ENCODE peak calls at places on chromosomes 13 and 19, in seven cellular contexts. One of them, this sample, is unnamed.

GRCh38 chr13:100399455-100399854 is 189.1 kb downstream of the GGACT start:
- DNase-seq in mesenchymal stem cell: no peak
- DNase-seq in IMR-90: no peak
- DNase-seq in H9: no peak
- DNase-seq in trophoblast cell: no peak
- DNase-seq in neuronal stem cell: no peak
- DNase-seq in H1: no peak
- DNase-seq in this sample: no peak

GRCh38 chr19:30685601-30686000 is 313.4 kb downstream of the ZNF536 start:
- DNase-seq in mesenchymal stem cell: no peak
- DNase-seq in IMR-90: no peak
- DNase-seq in H9: no peak
- DNase-seq in trophoblast cell: no peak
- DNase-seq in neuronal stem cell: no peak
- DNase-seq in H1: no peak
- DNase-seq in this sample: no peak

GRCh38 chr13:27500806-27501534 is 50.6 kb upstream of the MTIF3 start:
- DNase-seq in mesenchymal stem cell: no peak
- DNase-seq in IMR-90: no peak
- DNase-seq in H9: no peak
- DNase-seq in trophoblast cell: no peak
- DNase-seq in neuronal stem cell: no peak
- DNase-seq in H1: no peak
- DNase-seq in this sample: no peak

GRCh38 chr13:105918842-105919741 is 616.4 kb downstream of the EFNB2 start:
- DNase-seq in mesenchymal stem cell: peak; percentile 86
- DNase-seq in IMR-90: peak; percentile 82
- DNase-seq in H9: peak; percentile 51
- DNase-seq in trophoblast cell: peak; percentile 94
- DNase-seq in neuronal stem cell: no peak
- DNase-seq in H1: no peak
- DNase-seq in this sample: peak; percentile 90

GRCh38 chr13:57629821-57630235 is 1.7 kb upstream of the PCDH17 start:
- DNase-seq in mesenchymal stem cell: peak; percentile 97
- DNase-seq in IMR-90: peak; percentile 42
- DNase-seq in H9: peak; percentile 98
- DNase-seq in trophoblast cell: no peak
- DNase-seq in neuronal stem cell: peak; percentile 97
- DNase-seq in H1: peak; percentile 93
- DNase-seq in this sample: peak; percentile 98

GRCh38 chr13:51585234-51585672 is 991 bp downstream of the WDFY2 start:
- DNase-seq in mesenchymal stem cell: peak; percentile 44
- DNase-seq in IMR-90: peak; percentile 24
- DNase-seq in H9: no peak
- DNase-seq in trophoblast cell: no peak
- DNase-seq in neuronal stem cell: no peak
- DNase-seq in H1: no peak
- DNase-seq in this sample: no peak

GRCh38 chr19:609001-609340 is 19.3 kb downstream of the HCN2 start:
- DNase-seq in mesenchymal stem cell: no peak
- DNase-seq in IMR-90: no peak
- DNase-seq in H9: no peak
- DNase-seq in trophoblast cell: no peak
- DNase-seq in neuronal stem cell: no peak
- DNase-seq in H1: no peak
- DNase-seq in this sample: no peak

GRCh38 chr19:55703790-55704215 is 28.8 kb downstream of the EPN1 start:
- DNase-seq in mesenchymal stem cell: no peak
- DNase-seq in IMR-90: no peak
- DNase-seq in H9: peak; percentile 77
- DNase-seq in trophoblast cell: peak; percentile 38
- DNase-seq in neuronal stem cell: no peak
- DNase-seq in H1: peak; percentile 39
- DNase-seq in this sample: peak; percentile 51

GRCh38 chr19:41083516-41083915 is 4.7 kb upstream of the CYP2A13 start:
- DNase-seq in mesenchymal stem cell: no peak
- DNase-seq in IMR-90: no peak
- DNase-seq in H9: no peak
- DNase-seq in trophoblast cell: peak; percentile 75
- DNase-seq in neuronal stem cell: no peak
- DNase-seq in H1: no peak
- DNase-seq in this sample: no peak

GRCh38 chr13:48295271-48295670 is 8.3 kb upstream of the RB1 start:
- DNase-seq in mesenchymal stem cell: no peak
- DNase-seq in IMR-90: no peak
- DNase-seq in H9: no peak
- DNase-seq in trophoblast cell: peak; percentile 78
- DNase-seq in neuronal stem cell: no peak
- DNase-seq in H1: no peak
- DNase-seq in this sample: no peak

GRCh38 chr19:55675661-55676354 is 782 bp downstream of the EPN1 start:
- DNase-seq in mesenchymal stem cell: peak; percentile 33
- DNase-seq in IMR-90: no peak
- DNase-seq in H9: no peak
- DNase-seq in trophoblast cell: no peak
- DNase-seq in neuronal stem cell: no peak
- DNase-seq in H1: no peak
- DNase-seq in this sample: no peak

GRCh38 chr13:65913173-65913572 is 1317.0 kb downstream of the PCDH9 start:
- DNase-seq in mesenchymal stem cell: peak; percentile 67
- DNase-seq in IMR-90: peak; percentile 86
- DNase-seq in H9: no peak
- DNase-seq in trophoblast cell: no peak
- DNase-seq in neuronal stem cell: no peak
- DNase-seq in H1: no peak
- DNase-seq in this sample: no peak

GRCh38 chr19:868458-869244 is 9.2 kb downstream of the CFD start:
- DNase-seq in mesenchymal stem cell: no peak
- DNase-seq in IMR-90: no peak
- DNase-seq in H9: no peak
- DNase-seq in trophoblast cell: no peak
- DNase-seq in neuronal stem cell: no peak
- DNase-seq in H1: no peak
- DNase-seq in this sample: no peak

GRCh38 chr19:48480151-48480475 is 10.9 kb downstream of the CYTH2 start:
- DNase-seq in mesenchymal stem cell: no peak
- DNase-seq in IMR-90: no peak
- DNase-seq in H9: no peak
- DNase-seq in trophoblast cell: no peak
- DNase-seq in neuronal stem cell: no peak
- DNase-seq in H1: no peak
- DNase-seq in this sample: no peak

GRCh38 chr13:28321751-28322150 is 173.2 kb downstream of the FLT1 start:
- DNase-seq in mesenchymal stem cell: peak; percentile 48
- DNase-seq in IMR-90: peak; percentile 17
- DNase-seq in H9: no peak
- DNase-seq in trophoblast cell: no peak
- DNase-seq in neuronal stem cell: no peak
- DNase-seq in H1: no peak
- DNase-seq in this sample: no peak

GRCh38 chr19:6736169-6736916 is 1.0 kb downstream of the GPR108 start:
- DNase-seq in mesenchymal stem cell: peak; percentile 96
- DNase-seq in IMR-90: peak; percentile 87
- DNase-seq in H9: peak; percentile 89
- DNase-seq in trophoblast cell: peak; percentile 80
- DNase-seq in neuronal stem cell: peak; percentile 63
- DNase-seq in H1: no peak
- DNase-seq in this sample: peak; percentile 96

GRCh38 chr13:27774651-27775050 is 17.6 kb upstream of the GSX1 start:
- DNase-seq in mesenchymal stem cell: no peak
- DNase-seq in IMR-90: no peak
- DNase-seq in H9: no peak
- DNase-seq in trophoblast cell: no peak
- DNase-seq in neuronal stem cell: no peak
- DNase-seq in H1: no peak
- DNase-seq in this sample: no peak

GRCh38 chr19:39296055-39296645 is at the start of gene IFNL1:
- DNase-seq in mesenchymal stem cell: no peak
- DNase-seq in IMR-90: no peak
- DNase-seq in H9: no peak
- DNase-seq in trophoblast cell: no peak
- DNase-seq in neuronal stem cell: no peak
- DNase-seq in H1: no peak
- DNase-seq in this sample: no peak

GRCh38 chr13:110323172-110323851 is 16.2 kb downstream of the COL4A2 start:
- DNase-seq in mesenchymal stem cell: peak; percentile 81
- DNase-seq in IMR-90: peak; percentile 96
- DNase-seq in H9: peak; percentile 40
- DNase-seq in trophoblast cell: peak; percentile 74
- DNase-seq in neuronal stem cell: no peak
- DNase-seq in H1: no peak
- DNase-seq in this sample: peak; percentile 58

GRCh38 chr19:40284501-40285352 is at the start of gene AKT2:
- DNase-seq in mesenchymal stem cell: peak; percentile 66
- DNase-seq in IMR-90: peak; percentile 47
- DNase-seq in H9: peak; percentile 88
- DNase-seq in trophoblast cell: no peak
- DNase-seq in neuronal stem cell: peak; percentile 94
- DNase-seq in H1: peak; percentile 29
- DNase-seq in this sample: peak; percentile 90

GRCh38 chr13:27919934-27920676 is at the start of gene PDX1:
- DNase-seq in mesenchymal stem cell: no peak
- DNase-seq in IMR-90: no peak
- DNase-seq in H9: peak; percentile 80
- DNase-seq in trophoblast cell: no peak
- DNase-seq in neuronal stem cell: peak; percentile 48
- DNase-seq in H1: no peak
- DNase-seq in this sample: peak; percentile 71

GRCh38 chr19:12913871-12914690 is 5.0 kb downstream of the SYCE2 start:
- DNase-seq in mesenchymal stem cell: no peak
- DNase-seq in IMR-90: no peak
- DNase-seq in H9: no peak
- DNase-seq in trophoblast cell: no peak
- DNase-seq in neuronal stem cell: no peak
- DNase-seq in H1: no peak
- DNase-seq in this sample: peak; percentile 59

GRCh38 chr13:40389081-40389641 is 277.3 kb downstream of the FOXO1 start:
- DNase-seq in mesenchymal stem cell: no peak
- DNase-seq in IMR-90: no peak
- DNase-seq in H9: no peak
- DNase-seq in trophoblast cell: no peak
- DNase-seq in neuronal stem cell: no peak
- DNase-seq in H1: no peak
- DNase-seq in this sample: no peak

GRCh38 chr13:36965767-36966166 is 33.4 kb downstream of the ALG5 start:
- DNase-seq in mesenchymal stem cell: peak; percentile 70
- DNase-seq in IMR-90: peak; percentile 90
- DNase-seq in H9: no peak
- DNase-seq in trophoblast cell: peak; percentile 52
- DNase-seq in neuronal stem cell: no peak
- DNase-seq in H1: no peak
- DNase-seq in this sample: peak; percentile 34

GRCh38 chr19:58181902-58182576 is 822 bp upstream of the ZNF274 start:
- DNase-seq in mesenchymal stem cell: peak; percentile 35
- DNase-seq in IMR-90: no peak
- DNase-seq in H9: peak; percentile 75
- DNase-seq in trophoblast cell: peak; percentile 40
- DNase-seq in neuronal stem cell: no peak
- DNase-seq in H1: no peak
- DNase-seq in this sample: peak; percentile 73

GRCh38 chr13:79853258-79853657 is 372.3 kb downstream of the NDFIP2 start:
- DNase-seq in mesenchymal stem cell: no peak
- DNase-seq in IMR-90: no peak
- DNase-seq in H9: no peak
- DNase-seq in trophoblast cell: no peak
- DNase-seq in neuronal stem cell: no peak
- DNase-seq in H1: no peak
- DNase-seq in this sample: peak; percentile 52
- H3K4ac ChIP-seq in mesenchymal stem cell: no peak overlapping the region
- H3K4ac ChIP-seq in IMR-90: no peak overlapping the region
- H3K4ac ChIP-seq in H9: no peak overlapping the region
- H3K4ac ChIP-seq in trophoblast cell: no peak overlapping the region
- H3K4ac ChIP-seq in neuronal stem cell: no peak overlapping the region
- H3K4ac ChIP-seq in H1: no peak overlapping the region
- H3K4ac ChIP-seq in this sample: no peak overlapping the region

GRCh38 chr13:97226013-97226412 is 3.9 kb downstream of the MBNL2 start:
- DNase-seq in mesenchymal stem cell: no peak
- DNase-seq in IMR-90: no peak
- DNase-seq in H9: no peak
- DNase-seq in trophoblast cell: no peak
- DNase-seq in neuronal stem cell: no peak
- DNase-seq in H1: no peak
- DNase-seq in this sample: no peak
- H3K9ac ChIP-seq in mesenchymal stem cell: peak overlapping the region; percentile 95
- H3K9ac ChIP-seq in IMR-90: peak overlapping the region; percentile 8
- H3K9ac ChIP-seq in H9: no peak overlapping the region
- H3K9ac ChIP-seq in trophoblast cell: no peak overlapping the region
- H3K9ac ChIP-seq in neuronal stem cell: no peak overlapping the region
- H3K9ac ChIP-seq in H1: no peak overlapping the region
- H3K9ac ChIP-seq in this sample: no peak overlapping the region

GRCh38 chr13:83377486-83377885 is 504.8 kb downstream of the SLITRK1 start:
- DNase-seq in mesenchymal stem cell: no peak
- DNase-seq in IMR-90: peak; percentile 72
- DNase-seq in H9: no peak
- DNase-seq in trophoblast cell: no peak
- DNase-seq in neuronal stem cell: no peak
- DNase-seq in H1: no peak
- DNase-seq in this sample: no peak
- H3K4ac ChIP-seq in mesenchymal stem cell: no peak overlapping the region
- H3K4ac ChIP-seq in IMR-90: no peak overlapping the region
- H3K4ac ChIP-seq in H9: no peak overlapping the region
- H3K4ac ChIP-seq in trophoblast cell: no peak overlapping the region
- H3K4ac ChIP-seq in neuronal stem cell: no peak overlapping the region
- H3K4ac ChIP-seq in H1: no peak overlapping the region
- H3K4ac ChIP-seq in this sample: no peak overlapping the region

GRCh38 chr19:5292843-5293606 is 47.6 kb downstream of the PTPRS start:
- DNase-seq in mesenchymal stem cell: peak; percentile 75
- DNase-seq in IMR-90: peak; percentile 65
- DNase-seq in H9: peak; percentile 86
- DNase-seq in trophoblast cell: peak; percentile 26
- DNase-seq in neuronal stem cell: peak; percentile 80
- DNase-seq in H1: peak; percentile 51
- DNase-seq in this sample: peak; percentile 85

GRCh38 chr19:5293607-5294089 is 47.0 kb downstream of the PTPRS start:
- DNase-seq in mesenchymal stem cell: peak; percentile 54
- DNase-seq in IMR-90: peak; percentile 40
- DNase-seq in H9: peak; percentile 79
- DNase-seq in trophoblast cell: no peak
- DNase-seq in neuronal stem cell: peak; percentile 92
- DNase-seq in H1: no peak
- DNase-seq in this sample: peak; percentile 68

GRCh38 chr19:5290336-5291262 is 50.0 kb downstream of the PTPRS start:
- DNase-seq in mesenchymal stem cell: no peak
- DNase-seq in IMR-90: no peak
- DNase-seq in H9: no peak
- DNase-seq in trophoblast cell: no peak
- DNase-seq in neuronal stem cell: no peak
- DNase-seq in H1: no peak
- DNase-seq in this sample: no peak

GRCh38 chr19:5291588-5292193 is 48.9 kb downstream of the PTPRS start:
- DNase-seq in mesenchymal stem cell: no peak
- DNase-seq in IMR-90: no peak
- DNase-seq in H9: no peak
- DNase-seq in trophoblast cell: no peak
- DNase-seq in neuronal stem cell: no peak
- DNase-seq in H1: no peak
- DNase-seq in this sample: no peak

DNA sequence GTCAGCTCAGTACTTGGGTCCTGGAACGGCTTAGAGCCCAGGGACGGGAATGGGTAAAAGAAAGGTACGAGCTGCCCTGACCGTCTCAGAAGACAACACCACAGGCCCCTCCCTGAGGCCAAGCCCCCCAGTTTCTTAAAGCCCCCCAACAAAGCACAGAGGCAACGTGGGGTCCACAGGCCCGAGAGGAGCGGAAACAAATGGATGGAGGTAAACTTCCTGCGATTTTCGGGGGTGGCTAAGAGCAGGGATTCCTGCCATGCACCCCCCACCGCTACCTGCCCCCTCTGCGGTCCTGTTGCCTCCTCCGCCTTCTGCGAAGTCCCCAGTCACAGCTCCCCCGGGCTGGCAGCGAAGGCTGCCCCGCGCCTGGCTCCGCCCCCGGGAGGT is 48.2 kb downstream of the PTPRS start:
- DNase-seq in mesenchymal stem cell: no peak
- DNase-seq in IMR-90: peak; percentile 23
- DNase-seq in H9: no peak
- DNase-seq in trophoblast cell: no peak
- DNase-seq in neuronal stem cell: no peak
- DNase-seq in H1: no peak
- DNase-seq in this sample: no peak
- H3K9ac ChIP-seq in mesenchymal stem cell: peak overlapping the region; percentile 90
- H3K9ac ChIP-seq in IMR-90: peak overlapping the region; percentile 91
- H3K9ac ChIP-seq in H9: no peak overlapping the region
- H3K9ac ChIP-seq in trophoblast cell: no peak overlapping the region
- H3K9ac ChIP-seq in neuronal stem cell: peak overlapping the region; percentile 87
- H3K9ac ChIP-seq in H1: no peak overlapping the region
- H3K9ac ChIP-seq in this sample: peak overlapping the region; percentile 62